ENCODE peak calls at places on chromosomes 1 and 21, in six cellular contexts. One of them, this sample, is unnamed.

GRCh38 chr1:43645461-43645860 is 4.5 kb upstream of the KDM4A start:
- DNase-seq in foreskin fibroblast: no peak
- DNase-seq in fibroblast of lung: no peak
- DNase-seq in AG04450: no peak
- DNase-seq in astrocyte of the cerebellum: no peak
- DNase-seq in brain microvascular endothelial cell: no peak
- DNase-seq in this sample: no peak

GRCh38 chr1:58767143-58767542 is 16.7 kb downstream of the JUN start:
- DNase-seq in foreskin fibroblast: no peak
- DNase-seq in fibroblast of lung: no peak
- DNase-seq in AG04450: no peak
- DNase-seq in astrocyte of the cerebellum: no peak
- DNase-seq in brain microvascular endothelial cell: no peak
- DNase-seq in this sample: no peak

GRCh38 chr1:119061700-119062099 is 73.6 kb upstream of the TBX15 start:
- DNase-seq in foreskin fibroblast: no peak
- DNase-seq in fibroblast of lung: no peak
- DNase-seq in AG04450: no peak
- DNase-seq in astrocyte of the cerebellum: no peak
- DNase-seq in brain microvascular endothelial cell: no peak
- DNase-seq in this sample: no peak

GRCh38 chr21:38455403-38455802 is 42.9 kb downstream of the ERG start:
- DNase-seq in foreskin fibroblast: no peak
- DNase-seq in fibroblast of lung: peak; percentile 69
- DNase-seq in AG04450: no peak
- DNase-seq in astrocyte of the cerebellum: no peak
- DNase-seq in brain microvascular endothelial cell: peak; percentile 29
- DNase-seq in this sample: no peak

GRCh38 chr1:83029916-83030315 is 969.0 kb downstream of the TTLL7 start:
- DNase-seq in foreskin fibroblast: peak; percentile 58
- DNase-seq in fibroblast of lung: peak; percentile 2
- DNase-seq in AG04450: no peak
- DNase-seq in astrocyte of the cerebellum: peak; percentile 19
- DNase-seq in brain microvascular endothelial cell: no peak
- DNase-seq in this sample: no peak

GRCh38 chr1:37931148-37931492 is 15.7 kb downstream of the INPP5B start:
- DNase-seq in foreskin fibroblast: no peak
- DNase-seq in fibroblast of lung: no peak
- DNase-seq in AG04450: no peak
- DNase-seq in astrocyte of the cerebellum: no peak
- DNase-seq in brain microvascular endothelial cell: no peak
- DNase-seq in this sample: no peak

GRCh38 chr1:244897476-244898254 is 33.3 kb upstream of the HNRNPU start:
- DNase-seq in foreskin fibroblast: no peak
- DNase-seq in fibroblast of lung: no peak
- DNase-seq in AG04450: no peak
- DNase-seq in astrocyte of the cerebellum: no peak
- DNase-seq in brain microvascular endothelial cell: no peak
- DNase-seq in this sample: no peak

GRCh38 chr1:164565356-164565755 is 6.4 kb downstream of the PBX1 start:
- DNase-seq in foreskin fibroblast: no peak
- DNase-seq in fibroblast of lung: peak; percentile 62
- DNase-seq in AG04450: no peak
- DNase-seq in astrocyte of the cerebellum: no peak
- DNase-seq in brain microvascular endothelial cell: no peak
- DNase-seq in this sample: no peak

GRCh38 chr1:31765041-31765467 is 914 bp upstream of the ADGRB2 start:
- DNase-seq in foreskin fibroblast: no peak
- DNase-seq in fibroblast of lung: no peak
- DNase-seq in AG04450: no peak
- DNase-seq in astrocyte of the cerebellum: no peak
- DNase-seq in brain microvascular endothelial cell: no peak
- DNase-seq in this sample: no peak

GRCh38 chr1:53294557-53294956 is 33.3 kb downstream of the LRP8 start:
- DNase-seq in foreskin fibroblast: peak; percentile 49
- DNase-seq in fibroblast of lung: peak; percentile 84
- DNase-seq in AG04450: peak; percentile 6
- DNase-seq in astrocyte of the cerebellum: peak; percentile 4
- DNase-seq in brain microvascular endothelial cell: peak; percentile 46
- DNase-seq in this sample: no peak

GRCh38 chr1:213486488-213486887 is 435.4 kb downstream of the RPS6KC1 start:
- DNase-seq in foreskin fibroblast: no peak
- DNase-seq in fibroblast of lung: no peak
- DNase-seq in AG04450: no peak
- DNase-seq in astrocyte of the cerebellum: no peak
- DNase-seq in brain microvascular endothelial cell: no peak
- DNase-seq in this sample: no peak

GRCh38 chr1:4150262-4150661 is 250.2 kb upstream of the C1orf174 start:
- DNase-seq in foreskin fibroblast: no peak
- DNase-seq in fibroblast of lung: no peak
- DNase-seq in AG04450: no peak
- DNase-seq in astrocyte of the cerebellum: no peak
- DNase-seq in brain microvascular endothelial cell: no peak
- DNase-seq in this sample: no peak

GRCh38 chr1:43056981-43057391 is 98.3 kb upstream of the SLC2A1 start:
- DNase-seq in foreskin fibroblast: peak; percentile 35
- DNase-seq in fibroblast of lung: no peak
- DNase-seq in AG04450: peak; percentile 45
- DNase-seq in astrocyte of the cerebellum: no peak
- DNase-seq in brain microvascular endothelial cell: no peak
- DNase-seq in this sample: no peak

GRCh38 chr1:17276568-17276967 is 27.7 kb downstream of the PADI3 start:
- DNase-seq in foreskin fibroblast: no peak
- DNase-seq in fibroblast of lung: peak; percentile 79
- DNase-seq in AG04450: no peak
- DNase-seq in astrocyte of the cerebellum: peak; percentile 38
- DNase-seq in brain microvascular endothelial cell: no peak
- DNase-seq in this sample: peak; percentile 68

GRCh38 chr1:74652711-74653131 is 20.9 kb downstream of the ERICH3 start:
- DNase-seq in foreskin fibroblast: peak; percentile 55
- DNase-seq in fibroblast of lung: peak; percentile 99
- DNase-seq in AG04450: peak; percentile 48
- DNase-seq in astrocyte of the cerebellum: peak; percentile 90
- DNase-seq in brain microvascular endothelial cell: peak; percentile 44
- DNase-seq in this sample: no peak

GRCh38 chr1:48371598-48371997 is 100.4 kb downstream of the SPATA6 start:
- DNase-seq in foreskin fibroblast: no peak
- DNase-seq in fibroblast of lung: no peak
- DNase-seq in AG04450: no peak
- DNase-seq in astrocyte of the cerebellum: no peak
- DNase-seq in brain microvascular endothelial cell: no peak
- DNase-seq in this sample: no peak

GRCh38 chr1:102191723-102192122 is 195.0 kb upstream of the OLFM3 start:
- DNase-seq in foreskin fibroblast: no peak
- DNase-seq in fibroblast of lung: peak; percentile 2
- DNase-seq in AG04450: no peak
- DNase-seq in astrocyte of the cerebellum: peak; percentile 5
- DNase-seq in brain microvascular endothelial cell: no peak
- DNase-seq in this sample: no peak

GRCh38 chr1:218557731-218558130 is 212.6 kb downstream of the TGFB2 start:
- DNase-seq in foreskin fibroblast: no peak
- DNase-seq in fibroblast of lung: peak; percentile 53
- DNase-seq in AG04450: no peak
- DNase-seq in astrocyte of the cerebellum: peak; percentile 27
- DNase-seq in brain microvascular endothelial cell: peak; percentile 66
- DNase-seq in this sample: no peak

GRCh38 chr21:33936221-33937038 is 20.8 kb upstream of the ATP5PO start:
- DNase-seq in foreskin fibroblast: no peak
- DNase-seq in fibroblast of lung: no peak
- DNase-seq in AG04450: no peak
- DNase-seq in astrocyte of the cerebellum: no peak
- DNase-seq in brain microvascular endothelial cell: no peak
- DNase-seq in this sample: no peak

GRCh38 chr1:3745590-3746381 is 6.5 kb upstream of the CCDC27 start:
- DNase-seq in foreskin fibroblast: no peak
- DNase-seq in fibroblast of lung: no peak
- DNase-seq in AG04450: no peak
- DNase-seq in astrocyte of the cerebellum: no peak
- DNase-seq in brain microvascular endothelial cell: no peak
- DNase-seq in this sample: no peak

GRCh38 chr1:31934706-31935629 is 3.2 kb downstream of the PTP4A2 start:
- DNase-seq in foreskin fibroblast: peak; percentile 39
- DNase-seq in fibroblast of lung: peak; percentile 67
- DNase-seq in AG04450: no peak
- DNase-seq in astrocyte of the cerebellum: peak; percentile 24
- DNase-seq in brain microvascular endothelial cell: no peak
- DNase-seq in this sample: no peak

GRCh38 chr21:40507978-40508377 is 339.0 kb downstream of the DSCAM start:
- DNase-seq in foreskin fibroblast: no peak
- DNase-seq in fibroblast of lung: peak; percentile 82
- DNase-seq in AG04450: no peak
- DNase-seq in astrocyte of the cerebellum: peak; percentile 47
- DNase-seq in brain microvascular endothelial cell: no peak
- DNase-seq in this sample: no peak

GRCh38 chr1:184025242-184025675 is 12.3 kb downstream of the COLGALT2 start:
- DNase-seq in foreskin fibroblast: peak; percentile 86
- DNase-seq in fibroblast of lung: peak; percentile 97
- DNase-seq in AG04450: peak; percentile 81
- DNase-seq in astrocyte of the cerebellum: peak; percentile 94
- DNase-seq in brain microvascular endothelial cell: peak; percentile 81
- DNase-seq in this sample: no peak

GRCh38 chr21:45525153-45525909 is 16.9 kb downstream of the SLC19A1 start:
- DNase-seq in foreskin fibroblast: no peak
- DNase-seq in fibroblast of lung: no peak
- DNase-seq in AG04450: no peak
- DNase-seq in astrocyte of the cerebellum: no peak
- DNase-seq in brain microvascular endothelial cell: no peak
- DNase-seq in this sample: peak; percentile 36

GRCh38 chr1:17875171-17875881 is 120.2 kb downstream of the ACTL8 start:
- DNase-seq in foreskin fibroblast: peak; percentile 88
- DNase-seq in fibroblast of lung: peak; percentile 73
- DNase-seq in AG04450: no peak
- DNase-seq in astrocyte of the cerebellum: no peak
- DNase-seq in brain microvascular endothelial cell: peak; percentile 38
- DNase-seq in this sample: no peak

DNA sequence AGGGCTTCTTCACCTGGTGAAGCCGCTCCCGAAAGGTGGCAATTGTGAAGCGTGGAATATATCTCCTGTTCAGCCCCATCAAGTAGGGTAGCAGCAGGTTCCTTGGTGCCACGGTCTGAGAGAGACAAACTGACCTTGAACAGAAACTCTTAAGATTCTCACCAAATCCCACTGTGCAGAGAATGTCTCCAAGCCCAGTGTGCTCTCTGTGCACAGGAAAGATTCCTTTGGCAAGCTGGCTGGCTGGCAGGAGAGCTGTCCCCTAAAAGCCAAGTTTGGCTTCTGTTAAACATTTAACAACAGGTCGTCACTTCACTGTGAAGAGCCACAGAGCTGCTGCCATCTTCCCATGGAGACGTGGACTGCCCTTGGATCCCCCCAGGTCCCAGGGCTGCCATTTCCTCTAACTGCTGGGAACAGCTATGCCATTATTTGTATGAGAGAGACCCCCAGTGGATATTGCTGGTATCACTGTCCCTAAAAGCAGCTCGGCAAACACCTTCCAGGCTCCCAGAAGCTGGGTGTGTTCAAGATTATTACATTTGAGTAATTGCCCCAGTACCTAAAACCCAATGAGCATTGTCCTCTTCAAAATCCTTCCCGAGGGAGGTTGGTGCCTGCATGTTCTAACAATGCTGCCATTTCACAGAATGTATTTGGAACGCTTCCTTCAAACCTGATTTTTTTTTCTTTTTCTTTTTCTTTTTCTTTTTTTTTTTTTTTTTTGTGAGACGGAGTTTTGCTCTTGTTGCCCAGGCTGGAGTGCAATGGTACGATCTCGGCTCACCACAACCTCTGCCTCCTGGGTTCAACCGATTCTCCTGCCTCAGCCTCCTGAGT is 71.8 kb downstream of the CD58 start:
- DNase-seq in foreskin fibroblast: no peak
- DNase-seq in fibroblast of lung: peak; percentile 51
- DNase-seq in AG04450: no peak
- DNase-seq in astrocyte of the cerebellum: no peak
- DNase-seq in brain microvascular endothelial cell: peak; percentile 66
- DNase-seq in this sample: peak; percentile 63
- TF ChIP-seq CTCF in foreskin fibroblast: peak; percentile 79
- TF ChIP-seq CTCF in fibroblast of lung: peak; percentile 92
- TF ChIP-seq CTCF in AG04450: peak; percentile 91
- TF ChIP-seq CTCF in astrocyte of the cerebellum: peak; percentile 79
- TF ChIP-seq CTCF in brain microvascular endothelial cell: peak; percentile 87
- TF ChIP-seq CTCF in this sample: peak; percentile 89

DNA sequence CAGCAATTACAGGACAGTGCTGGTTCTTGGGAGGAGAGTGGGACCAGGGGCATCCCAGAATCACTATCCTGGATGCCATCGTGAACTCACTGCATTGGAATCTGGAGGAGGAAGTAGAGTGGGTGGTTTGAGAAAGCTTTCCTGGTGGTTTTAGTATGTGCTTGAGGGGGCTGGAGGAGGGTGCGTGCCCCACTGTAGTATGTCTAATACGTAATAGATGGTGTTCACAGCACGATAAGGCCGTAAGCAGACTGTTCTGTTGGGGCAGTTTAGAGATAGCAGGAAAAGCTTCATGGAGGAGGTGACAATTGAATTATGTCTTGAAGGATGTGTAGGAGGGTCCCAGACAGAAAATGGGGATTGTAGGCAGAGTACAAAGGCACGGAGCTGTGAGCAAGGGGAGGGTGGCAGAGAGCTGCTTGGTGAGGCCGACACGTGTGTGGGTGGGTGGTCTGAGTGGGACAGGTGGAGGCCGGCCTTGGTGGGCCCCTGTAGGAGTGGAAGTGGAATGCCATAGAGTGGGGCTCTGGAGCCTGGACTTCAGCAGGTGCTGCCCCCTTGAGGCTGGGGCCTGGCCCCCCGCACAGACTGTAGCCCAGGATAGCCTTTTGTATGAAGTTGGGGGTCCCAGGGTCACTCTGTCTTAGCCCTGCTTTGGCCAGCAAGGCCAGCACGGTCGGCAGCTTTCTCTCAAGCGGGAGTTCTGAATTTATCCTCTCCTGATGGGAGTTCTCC is 37.0 kb downstream of the IL6R start:
- DNase-seq in foreskin fibroblast: no peak
- DNase-seq in fibroblast of lung: peak; percentile 80
- DNase-seq in AG04450: no peak
- DNase-seq in astrocyte of the cerebellum: no peak
- DNase-seq in brain microvascular endothelial cell: peak; percentile 55
- DNase-seq in this sample: no peak
- TF ChIP-seq CTCF in foreskin fibroblast: peak; percentile 5
- TF ChIP-seq CTCF in fibroblast of lung: no peak
- TF ChIP-seq CTCF in AG04450: peak; percentile 34
- TF ChIP-seq CTCF in astrocyte of the cerebellum: peak; percentile 25
- TF ChIP-seq CTCF in brain microvascular endothelial cell: peak; percentile 69
- TF ChIP-seq CTCF in this sample: peak; percentile 21

DNA sequence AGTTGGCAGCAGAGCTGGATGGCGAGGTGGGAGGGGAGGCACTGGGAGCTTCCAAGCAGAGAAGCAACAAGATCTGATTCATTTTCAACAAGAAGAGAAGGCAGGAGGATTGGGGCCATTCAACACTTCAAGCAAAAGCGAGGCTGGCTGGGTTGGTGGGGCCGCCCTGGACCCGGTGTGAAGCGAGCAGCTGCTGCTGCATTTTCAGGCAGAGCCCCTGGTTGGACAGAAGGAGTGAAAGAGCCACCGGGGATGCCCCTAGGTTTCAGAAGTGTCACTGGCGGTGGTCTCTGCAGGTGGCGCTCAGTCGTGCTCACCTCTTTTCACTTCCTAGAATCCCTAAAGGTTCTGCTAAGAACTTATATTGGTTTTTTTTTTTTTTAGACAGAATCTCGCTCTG is 18.0 kb downstream of the SLC2A7 start:
- DNase-seq in foreskin fibroblast: no peak
- DNase-seq in fibroblast of lung: no peak
- DNase-seq in AG04450: no peak
- DNase-seq in astrocyte of the cerebellum: no peak
- DNase-seq in brain microvascular endothelial cell: no peak
- DNase-seq in this sample: no peak
- TF ChIP-seq CTCF in foreskin fibroblast: no peak
- TF ChIP-seq CTCF in fibroblast of lung: no peak
- TF ChIP-seq CTCF in AG04450: no peak
- TF ChIP-seq CTCF in astrocyte of the cerebellum: no peak
- TF ChIP-seq CTCF in brain microvascular endothelial cell: no peak
- TF ChIP-seq CTCF in this sample: no peak

GRCh38 chr1:27331426-27331825 is 9.5 kb downstream of the TMEM222 start:
- DNase-seq in foreskin fibroblast: no peak
- DNase-seq in fibroblast of lung: no peak
- DNase-seq in AG04450: no peak
- DNase-seq in astrocyte of the cerebellum: no peak
- DNase-seq in brain microvascular endothelial cell: no peak
- DNase-seq in this sample: no peak
- TF ChIP-seq CTCF in foreskin fibroblast: no peak
- TF ChIP-seq CTCF in fibroblast of lung: no peak
- TF ChIP-seq CTCF in AG04450: no peak
- TF ChIP-seq CTCF in astrocyte of the cerebellum: no peak
- TF ChIP-seq CTCF in brain microvascular endothelial cell: no peak
- TF ChIP-seq CTCF in this sample: no peak

This sample was measured in CD14-positive monocyte.